ENCODE peak calls at places on chromosomes 3 and 15, in four cellular contexts. One of them, this sample, is unnamed.

GRCh38 chr15:77036537-77037474 is 34.1 kb downstream of the TSPAN3 start:
- DNase-seq in astrocyte: no peak
- DNase-seq in RWPE2: peak; percentile 73
- DNase-seq in CD8-positive, alpha-beta T cell: no peak
- DNase-seq in this sample: no peak

GRCh38 chr3:4977001-4977888 is 2.0 kb upstream of the BHLHE40 start:
- DNase-seq in astrocyte: peak; percentile 82
- DNase-seq in RWPE2: no peak
- DNase-seq in CD8-positive, alpha-beta T cell: peak; percentile 45
- DNase-seq in this sample: peak; percentile 88

GRCh38 chr3:196915375-196915774 is 27.0 kb downstream of the NCBP2 start:
- DNase-seq in astrocyte: no peak
- DNase-seq in RWPE2: no peak
- DNase-seq in CD8-positive, alpha-beta T cell: no peak
- DNase-seq in this sample: no peak

GRCh38 chr3:58560771-58561311 is 16.4 kb downstream of the FAM107A start:
- DNase-seq in astrocyte: peak; percentile 96
- DNase-seq in RWPE2: no peak
- DNase-seq in CD8-positive, alpha-beta T cell: no peak
- DNase-seq in this sample: peak; percentile 96

GRCh38 chr3:100710355-100711198 is 1.3 kb downstream of the TFG start:
- DNase-seq in astrocyte: peak; percentile 56
- DNase-seq in RWPE2: peak; percentile 71
- DNase-seq in CD8-positive, alpha-beta T cell: peak; percentile 6
- DNase-seq in this sample: peak; percentile 69

GRCh38 chr3:183527980-183528379 is 27.5 kb downstream of the KLHL6 start:
- DNase-seq in astrocyte: no peak
- DNase-seq in RWPE2: no peak
- DNase-seq in CD8-positive, alpha-beta T cell: no peak
- DNase-seq in this sample: no peak

GRCh38 chr15:85531083-85531482 is 150.7 kb downstream of the AKAP13 start:
- DNase-seq in astrocyte: no peak
- DNase-seq in RWPE2: no peak
- DNase-seq in CD8-positive, alpha-beta T cell: no peak
- DNase-seq in this sample: peak; percentile 35

GRCh38 chr3:62922326-62922725 is 47.1 kb upstream of the CADPS start:
- DNase-seq in astrocyte: peak; percentile 78
- DNase-seq in RWPE2: no peak
- DNase-seq in CD8-positive, alpha-beta T cell: no peak
- DNase-seq in this sample: peak; percentile 1

GRCh38 chr3:184751204-184751809 is 39.4 kb upstream of the MAGEF1 start:
- DNase-seq in astrocyte: no peak
- DNase-seq in RWPE2: no peak
- DNase-seq in CD8-positive, alpha-beta T cell: no peak
- DNase-seq in this sample: no peak

GRCh38 chr3:170499562-170500156 is 81.0 kb downstream of the CLDN11 start:
- DNase-seq in astrocyte: no peak
- DNase-seq in RWPE2: no peak
- DNase-seq in CD8-positive, alpha-beta T cell: no peak
- DNase-seq in this sample: peak; percentile 32

GRCh38 chr3:50238549-50239026 is 2.6 kb downstream of the GNAI2 start:
- DNase-seq in astrocyte: no peak
- DNase-seq in RWPE2: no peak
- DNase-seq in CD8-positive, alpha-beta T cell: no peak
- DNase-seq in this sample: no peak

GRCh38 chr3:100665230-100665629 is 44.1 kb upstream of the TFG start:
- DNase-seq in astrocyte: no peak
- DNase-seq in RWPE2: no peak
- DNase-seq in CD8-positive, alpha-beta T cell: no peak
- DNase-seq in this sample: peak; percentile 5

GRCh38 chr15:71148048-71148447 is 32.8 kb downstream of the THSD4 start:
- DNase-seq in astrocyte: no peak
- DNase-seq in RWPE2: no peak
- DNase-seq in CD8-positive, alpha-beta T cell: no peak
- DNase-seq in this sample: peak; percentile 25

GRCh38 chr3:54125317-54125716 is 3.0 kb downstream of the CACNA2D3 start:
- DNase-seq in astrocyte: no peak
- DNase-seq in RWPE2: no peak
- DNase-seq in CD8-positive, alpha-beta T cell: no peak
- DNase-seq in this sample: no peak

GRCh38 chr3:133996996-133997395 is 32.7 kb downstream of the SLCO2A1 start:
- DNase-seq in astrocyte: no peak
- DNase-seq in RWPE2: no peak
- DNase-seq in CD8-positive, alpha-beta T cell: no peak
- DNase-seq in this sample: no peak

GRCh38 chr3:30548605-30549004 is 57.8 kb upstream of the TGFBR2 start:
- DNase-seq in astrocyte: no peak
- DNase-seq in RWPE2: no peak
- DNase-seq in CD8-positive, alpha-beta T cell: no peak
- DNase-seq in this sample: no peak

GRCh38 chr3:78737988-78738387 is 1029.8 kb downstream of the ROBO1 start:
- DNase-seq in astrocyte: peak; percentile 11
- DNase-seq in RWPE2: no peak
- DNase-seq in CD8-positive, alpha-beta T cell: no peak
- DNase-seq in this sample: peak; percentile 55

GRCh38 chr3:117526485-117527079 is 817.0 kb downstream of the TUSC7 start:
- DNase-seq in astrocyte: no peak
- DNase-seq in RWPE2: no peak
- DNase-seq in CD8-positive, alpha-beta T cell: no peak
- DNase-seq in this sample: peak; percentile 22

GRCh38 chr15:29097971-29098370 is 171.7 kb downstream of the NSMCE3 start:
- DNase-seq in astrocyte: no peak
- DNase-seq in RWPE2: peak; percentile 23
- DNase-seq in CD8-positive, alpha-beta T cell: no peak
- DNase-seq in this sample: no peak

GRCh38 chr3:13294442-13295351 is 125.4 kb downstream of the NUP210 start:
- DNase-seq in astrocyte: no peak
- DNase-seq in RWPE2: peak; percentile 23
- DNase-seq in CD8-positive, alpha-beta T cell: no peak
- DNase-seq in this sample: no peak

GRCh38 chr15:67834593-67835348 is 5.1 kb downstream of the RNU6-1 start:
- DNase-seq in astrocyte: no peak
- DNase-seq in RWPE2: peak; percentile 66
- DNase-seq in CD8-positive, alpha-beta T cell: no peak
- DNase-seq in this sample: no peak
- H3K4me3 ChIP-seq in astrocyte: peak overlapping the region; percentile 10
- H3K4me3 ChIP-seq in RWPE2: peak overlapping the region; percentile 19
- H3K4me3 ChIP-seq in CD8-positive, alpha-beta T cell: peak overlapping the region; percentile 61
- H3K4me3 ChIP-seq in this sample: peak overlapping the region; percentile 10

GRCh38 chr15:25019434-25019833 is 64.6 kb downstream of the SNRPN start:
- DNase-seq in astrocyte: no peak
- DNase-seq in RWPE2: no peak
- DNase-seq in CD8-positive, alpha-beta T cell: no peak
- DNase-seq in this sample: no peak
- H3K9me3 ChIP-seq in astrocyte: peaks cover 2% of the 10 kb centered on the region
- H3K9me3 ChIP-seq in RWPE2: no peaks in the 10 kb centered on the region
- H3K9me3 ChIP-seq in CD8-positive, alpha-beta T cell: peaks cover 27% of the 10 kb centered on the region
- H3K9me3 ChIP-seq in this sample: no peaks in the 10 kb centered on the region

GRCh38 chr15:55256281-55257013 is 33.2 kb downstream of the RAB27A start:
- DNase-seq in astrocyte: peak; percentile 13
- DNase-seq in RWPE2: no peak
- DNase-seq in CD8-positive, alpha-beta T cell: no peak
- DNase-seq in this sample: no peak
- H3K27ac ChIP-seq in astrocyte: no peak overlapping the region
- H3K27ac ChIP-seq in RWPE2: no peak overlapping the region
- H3K27ac ChIP-seq in CD8-positive, alpha-beta T cell: no peak overlapping the region
- H3K27ac ChIP-seq in this sample: no peak overlapping the region

GRCh38 chr3:52381623-52382022 is 63.3 kb downstream of the SEMA3G start:
- DNase-seq in astrocyte: no peak
- DNase-seq in RWPE2: no peak
- DNase-seq in CD8-positive, alpha-beta T cell: no peak
- DNase-seq in this sample: no peak
- H3K4me3 ChIP-seq in astrocyte: no peak overlapping the region
- H3K4me3 ChIP-seq in RWPE2: no peak overlapping the region
- H3K4me3 ChIP-seq in CD8-positive, alpha-beta T cell: no peak overlapping the region
- H3K4me3 ChIP-seq in this sample: no peak overlapping the region

This sample was measured in cardiac muscle cell.